ENCODE peak calls at places on chromosomes 16 and 17, in four cellular contexts. One of them, this sample, is unnamed.

GRCh38 chr17:42052478-42052877 is 2.1 kb upstream of the C17orf113 start:
- DNase-seq in smooth muscle cell of the brain vasculature: no peak
- DNase-seq in skeletal muscle cell: no peak
- DNase-seq in iris pigment epithelial cell: no peak
- DNase-seq in this sample: no peak

GRCh38 chr16:19912445-19913305 is 28.0 kb upstream of the GPRC5B start:
- DNase-seq in smooth muscle cell of the brain vasculature: no peak
- DNase-seq in skeletal muscle cell: peak; percentile 39
- DNase-seq in iris pigment epithelial cell: peak; percentile 38
- DNase-seq in this sample: peak; percentile 46

GRCh38 chr17:76709077-76709950 is 1.5 kb downstream of the MXRA7 start:
- DNase-seq in smooth muscle cell of the brain vasculature: no peak
- DNase-seq in skeletal muscle cell: peak; percentile 98
- DNase-seq in iris pigment epithelial cell: peak; percentile 97
- DNase-seq in this sample: peak; percentile 97

GRCh38 chr16:10878644-10879498 is 1.9 kb downstream of the CIITA start:
- DNase-seq in smooth muscle cell of the brain vasculature: no peak
- DNase-seq in skeletal muscle cell: no peak
- DNase-seq in iris pigment epithelial cell: peak; percentile 38
- DNase-seq in this sample: peak; percentile 30

GRCh38 chr16:14309001-14309886 is 238.1 kb downstream of the MRTFB start:
- DNase-seq in smooth muscle cell of the brain vasculature: no peak
- DNase-seq in skeletal muscle cell: no peak
- DNase-seq in iris pigment epithelial cell: no peak
- DNase-seq in this sample: no peak

GRCh38 chr17:41492351-41492750 is 2.6 kb upstream of the KRT36 start:
- DNase-seq in smooth muscle cell of the brain vasculature: peak; percentile 26
- DNase-seq in skeletal muscle cell: peak; percentile 23
- DNase-seq in iris pigment epithelial cell: peak; percentile 77
- DNase-seq in this sample: no peak

GRCh38 chr17:74759243-74759801 is 10.9 kb downstream of the NHERF1 start:
- DNase-seq in smooth muscle cell of the brain vasculature: no peak
- DNase-seq in skeletal muscle cell: no peak
- DNase-seq in iris pigment epithelial cell: no peak
- DNase-seq in this sample: no peak

GRCh38 chr17:33868899-33869298 is 386.2 kb upstream of the CCL2 start:
- DNase-seq in smooth muscle cell of the brain vasculature: no peak
- DNase-seq in skeletal muscle cell: no peak
- DNase-seq in iris pigment epithelial cell: no peak
- DNase-seq in this sample: no peak

GRCh38 chr17:6923385-6923784 is 72.5 kb upstream of the ALOX12 start:
- DNase-seq in smooth muscle cell of the brain vasculature: no peak
- DNase-seq in skeletal muscle cell: no peak
- DNase-seq in iris pigment epithelial cell: no peak
- DNase-seq in this sample: no peak

GRCh38 chr17:9905902-9906301 is 831 bp upstream of the RCVRN start:
- DNase-seq in smooth muscle cell of the brain vasculature: no peak
- DNase-seq in skeletal muscle cell: no peak
- DNase-seq in iris pigment epithelial cell: peak; percentile 25
- DNase-seq in this sample: no peak

GRCh38 chr16:24820522-24820921 is 25.2 kb upstream of the SLC5A11 start:
- DNase-seq in smooth muscle cell of the brain vasculature: no peak
- DNase-seq in skeletal muscle cell: no peak
- DNase-seq in iris pigment epithelial cell: peak; percentile 69
- DNase-seq in this sample: no peak

GRCh38 chr17:72303787-72304733 is 183.2 kb downstream of the SOX9 start:
- DNase-seq in smooth muscle cell of the brain vasculature: no peak
- DNase-seq in skeletal muscle cell: no peak
- DNase-seq in iris pigment epithelial cell: no peak
- DNase-seq in this sample: no peak

GRCh38 chr17:77280304-77280910 is 139.6 kb downstream of the SEC14L1 start:
- DNase-seq in smooth muscle cell of the brain vasculature: no peak
- DNase-seq in skeletal muscle cell: no peak
- DNase-seq in iris pigment epithelial cell: peak; percentile 41
- DNase-seq in this sample: no peak

GRCh38 chr17:38674013-38674748 is 576 bp downstream of the EPOP start:
- DNase-seq in smooth muscle cell of the brain vasculature: no peak
- DNase-seq in skeletal muscle cell: no peak
- DNase-seq in iris pigment epithelial cell: no peak
- DNase-seq in this sample: no peak

GRCh38 chr17:50881182-50881581 is 15.0 kb upstream of the TOB1 start:
- DNase-seq in smooth muscle cell of the brain vasculature: no peak
- DNase-seq in skeletal muscle cell: no peak
- DNase-seq in iris pigment epithelial cell: no peak
- DNase-seq in this sample: no peak

GRCh38 chr16:15617901-15618300 is 25.1 kb downstream of the MARF1 start:
- DNase-seq in smooth muscle cell of the brain vasculature: no peak
- DNase-seq in skeletal muscle cell: no peak
- DNase-seq in iris pigment epithelial cell: no peak
- DNase-seq in this sample: no peak

GRCh38 chr16:1429026-1429425 is 1.9 kb upstream of the PERCC1 start:
- DNase-seq in smooth muscle cell of the brain vasculature: no peak
- DNase-seq in skeletal muscle cell: no peak
- DNase-seq in iris pigment epithelial cell: no peak
- DNase-seq in this sample: no peak

GRCh38 chr16:64412578-64413280 is 709.1 kb downstream of the CDH11 start:
- DNase-seq in smooth muscle cell of the brain vasculature: no peak
- DNase-seq in skeletal muscle cell: peak; percentile 32
- DNase-seq in iris pigment epithelial cell: peak; percentile 61
- DNase-seq in this sample: peak; percentile 56

GRCh38 chr17:13541032-13541480 is 60.7 kb downstream of the HS3ST3A1 start:
- DNase-seq in smooth muscle cell of the brain vasculature: peak; percentile 77
- DNase-seq in skeletal muscle cell: peak; percentile 93
- DNase-seq in iris pigment epithelial cell: peak; percentile 96
- DNase-seq in this sample: peak; percentile 97

GRCh38 chr17:64358261-64358788 is 32.3 kb downstream of the PECAM1 start:
- DNase-seq in smooth muscle cell of the brain vasculature: no peak
- DNase-seq in skeletal muscle cell: no peak
- DNase-seq in iris pigment epithelial cell: no peak
- DNase-seq in this sample: no peak

GRCh38 chr16:5875416-5875815 is 777.8 kb upstream of the EEF2KMT start:
- DNase-seq in smooth muscle cell of the brain vasculature: no peak
- DNase-seq in skeletal muscle cell: no peak
- DNase-seq in iris pigment epithelial cell: no peak
- DNase-seq in this sample: no peak

GRCh38 chr16:84663433-84664101 is 15.3 kb downstream of the KLHL36 start:
- DNase-seq in smooth muscle cell of the brain vasculature: no peak
- DNase-seq in skeletal muscle cell: no peak
- DNase-seq in iris pigment epithelial cell: no peak
- DNase-seq in this sample: no peak